ENCODE peak calls at places on chromosome 6, in four cellular contexts. H, W, U and I are unnamed samples.

GRCh38 chr6:121430514-121431460 is 4.7 kb upstream of the GJA1 start:
- DNase-seq in H (peak), W (no peak), U (peak), I (no peak)

GRCh38 chr6:73152998-73153757 is 72.1 kb downstream of the KHDC1L start:
- DNase-seq in H (peak), W (no peak), U (no peak), I (no peak)

GRCh38 chr6:34560366-34561226 is 4.5 kb upstream of the SPDEF start:
- DNase-seq in H (no peak), W (no peak), U (no peak), I (no peak)

GRCh38 chr6:14690120-14691056 is 555.5 kb upstream of the JARID2 start:
- DNase-seq in H (no peak), W (no peak), U (no peak), I (no peak)

GRCh38 chr6:57108691-57109090 is 18.7 kb downstream of the ZNF451 start:
- DNase-seq in H (no peak), W (no peak), U (no peak), I (peak)

GRCh38 chr6:137490506-137490905 is 3.7 kb downstream of the OLIG3 start:
- DNase-seq in H (no peak), W (no peak), U (no peak), I (no peak)

GRCh38 chr6:27767851-27768250 is 144.3 kb downstream of the OR2B2 start:
- DNase-seq in H (no peak), W (no peak), U (no peak), I (no peak)

GRCh38 chr6:71419954-71420692 is 131.5 kb downstream of the OGFRL1 start:
- DNase-seq in H (no peak), W (peak), U (peak), I (peak)

GRCh38 chr6:50846109-50846859 is 27.6 kb downstream of the TFAP2B start:
- DNase-seq in H (no peak), W (no peak), U (no peak), I (no peak)

GRCh38 chr6:3417473-3417872 is 39.4 kb downstream of the SLC22A23 start:
- DNase-seq in H (no peak), W (no peak), U (no peak), I (no peak)

GRCh38 chr6:3419624-3420272 is 37.1 kb downstream of the SLC22A23 start:
- DNase-seq in H (no peak), W (no peak), U (no peak), I (no peak)

GRCh38 chr6:3415490-3415889 is 41.4 kb downstream of the SLC22A23 start:
- DNase-seq in H (no peak), W (no peak), U (no peak), I (no peak)

GRCh38 chr6:3421145-3421544 is 35.7 kb downstream of the SLC22A23 start:
- DNase-seq in H (no peak), W (no peak), U (no peak), I (no peak)

GRCh38 chr6:3418521-3419060 is 38.3 kb downstream of the SLC22A23 start:
- DNase-seq in H (no peak), W (peak), U (no peak), I (no peak)
- TF ChIP-seq CTCF in H (no peak), W (no peak), U (no peak), I (no peak)

DNA sequence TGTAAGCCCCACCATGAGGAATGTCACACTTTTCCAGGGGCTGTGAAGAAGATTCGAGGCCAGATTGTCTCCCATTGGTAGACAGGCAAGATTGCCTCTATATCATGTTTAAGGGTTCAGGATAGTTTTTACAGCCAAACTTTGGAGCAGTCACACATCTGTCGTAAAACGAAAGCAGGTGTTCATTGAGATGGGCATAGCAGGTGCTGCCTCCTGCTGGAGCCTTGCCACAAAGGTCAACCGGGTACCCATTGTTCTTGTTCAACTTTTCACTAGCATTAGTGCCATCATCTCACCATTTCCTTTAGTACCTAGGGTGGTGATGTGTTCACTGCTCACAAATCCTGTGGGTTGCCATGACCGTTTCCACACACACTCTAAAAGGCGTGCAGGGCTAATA is 198.3 kb downstream of the HTR1B start:
- DNase-seq in H (no peak), W (no peak), U (no peak), I (no peak)
- TF ChIP-seq CTCF in H (no peak), W (no peak), U (no peak), I (no peak)

GRCh38 chr6:163180874-163181541 is 233.5 kb upstream of the QKI start:
- DNase-seq in H (no peak), W (peak), U (peak), I (peak)
- TF ChIP-seq CTCF in H (peak), W (peak), U (peak), I (peak)

GRCh38 chr6:29967379-29968010 is 25.2 kb downstream of the HLA-A start:
- DNase-seq in H (no peak), W (peak), U (no peak), I (no peak)
- TF ChIP-seq CTCF in H (peak), W (no peak), U (no peak), I (no peak)